ENCODE peak calls at places on chromosomes 16 and 17, in seven cellular contexts. S, A, B, Y, Q, K and V are unnamed samples.

GRCh38 chr17:38605852-38606645 is at the start of gene SRCIN1:
- DNase-seq in S (no peak), A (peak; percentile 82), B (no peak), Y (peak; percentile 29), Q (no peak), K (no peak), V (peak; percentile 84)

GRCh38 chr17:48506246-48506645 is 24.6 kb downstream of the HOXB1 start:
- DNase-seq in S (no peak), A (no peak), B (no peak), Y (no peak), Q (no peak), K (no peak), V (no peak)

GRCh38 chr16:55842369-55843104 is 9.6 kb upstream of the CES1 start:
- DNase-seq in S (no peak), A (peak; percentile 68), B (peak; percentile 10), Y (peak; percentile 66), Q (no peak), K (peak; percentile 5), V (peak; percentile 65)

GRCh38 chr17:35740997-35741931 is 9.8 kb downstream of the RASL10B start:
- DNase-seq in S (no peak), A (peak; percentile 28), B (no peak), Y (no peak), Q (no peak), K (no peak), V (peak; percentile 33)

GRCh38 chr16:69483611-69484010 is 59.2 kb downstream of the CYB5B start:
- DNase-seq in S (no peak), A (no peak), B (no peak), Y (no peak), Q (no peak), K (no peak), V (no peak)

GRCh38 chr17:28849281-28849680 is 5.5 kb upstream of the ERAL1 start:
- DNase-seq in S (no peak), A (no peak), B (no peak), Y (peak; percentile 24), Q (no peak), K (no peak), V (no peak)

GRCh38 chr16:1351582-1352362 is at the start of the genes GNPTG and TSR3:
- DNase-seq in S (peak; percentile 95), A (peak; percentile 96), B (peak; percentile 76), Y (peak; percentile 81), Q (peak; percentile 83), K (peak; percentile 69), V (peak; percentile 96)

GRCh38 chr17:13931752-13932477 is 137.4 kb upstream of the COX10 start:
- DNase-seq in S (no peak), A (no peak), B (no peak), Y (peak; percentile 94), Q (peak; percentile 84), K (no peak), V (no peak)

GRCh38 chr16:66287416-66287815 is 79.1 kb upstream of the CDH5 start:
- DNase-seq in S (peak; percentile 49), A (no peak), B (no peak), Y (no peak), Q (no peak), K (no peak), V (no peak)

GRCh38 chr16:66223176-66223780 is 143.2 kb upstream of the CDH5 start:
- DNase-seq in S (no peak), A (no peak), B (no peak), Y (peak; percentile 46), Q (no peak), K (peak; percentile 11), V (no peak)

GRCh38 chr16:51939371-51940005 is 607.5 kb downstream of the TOX3 start:
- DNase-seq in S (no peak), A (no peak), B (no peak), Y (no peak), Q (no peak), K (no peak), V (no peak)

GRCh38 chr17:78258323-78259229 is 27.1 kb downstream of the TMEM235 start:
- DNase-seq in S (no peak), A (no peak), B (no peak), Y (no peak), Q (peak; percentile 69), K (no peak), V (no peak)

GRCh38 chr17:3978421-3979275 is 14.4 kb upstream of the ATP2A3 start:
- DNase-seq in S (no peak), A (no peak), B (no peak), Y (peak; percentile 64), Q (no peak), K (no peak), V (no peak)

GRCh38 chr16:12235110-12235509 is 258.6 kb downstream of the SNX29 start:
- DNase-seq in S (no peak), A (no peak), B (no peak), Y (no peak), Q (no peak), K (no peak), V (no peak)

GRCh38 chr17:2631211-2631610 is 37.8 kb downstream of the PAFAH1B1 start:
- DNase-seq in S (no peak), A (no peak), B (no peak), Y (no peak), Q (no peak), K (no peak), V (no peak)

GRCh38 chr16:57092786-57093301 is 461 bp downstream of the CPNE2 start:
- DNase-seq in S (no peak), A (peak; percentile 84), B (no peak), Y (no peak), Q (no peak), K (no peak), V (peak; percentile 84)

DNA sequence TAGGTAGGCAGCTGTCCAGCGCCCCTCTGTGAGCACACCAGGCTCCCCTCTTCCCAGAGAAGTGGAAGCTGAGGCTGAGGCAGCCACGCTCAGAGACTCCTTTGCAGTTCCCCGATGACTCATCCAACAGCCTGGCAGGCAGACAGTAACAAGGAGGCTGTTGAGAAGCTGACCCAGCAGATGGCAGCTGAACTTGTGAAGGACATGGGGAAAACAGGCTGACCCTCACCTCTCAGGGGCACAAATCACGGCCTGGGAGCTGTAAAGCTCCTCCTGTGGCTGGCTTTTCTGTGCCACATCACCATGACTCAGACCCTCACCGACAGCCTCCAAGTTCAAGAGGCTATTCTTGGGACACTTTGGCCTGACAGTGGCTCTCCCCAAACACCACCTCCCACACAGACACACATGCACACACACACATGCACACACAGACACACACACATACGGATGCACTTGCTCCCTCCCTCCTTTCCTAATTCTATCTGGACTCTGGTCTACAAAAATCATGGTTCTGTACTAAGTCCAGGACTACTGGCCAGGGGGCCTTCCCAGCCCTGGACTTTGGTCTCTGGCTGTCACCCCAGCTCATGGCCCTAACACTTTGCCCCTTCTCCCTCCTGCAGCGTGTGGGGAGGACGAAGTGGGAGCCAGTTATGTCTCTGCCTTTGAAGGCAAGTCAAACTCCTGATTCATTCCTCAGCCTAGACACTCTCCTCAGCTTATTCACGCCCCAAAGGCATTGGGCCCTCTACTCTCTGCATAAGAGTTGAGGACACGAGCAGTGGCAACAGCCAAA is 23.2 kb downstream of the MAP3K14 start:
- DNase-seq in S (no peak), A (peak; percentile 37), B (peak; percentile 65), Y (peak; percentile 95), Q (peak; percentile 82), K (peak; percentile 75), V (no peak)
- TF ChIP-seq CTCF in S (peak; percentile 26), A (no peak), B (no peak), Y (no peak), Q (no peak), K (peak; percentile 34), V (no peak)

GRCh38 chr17:63564562-63564961 is 14.3 kb downstream of the DCAF7 start:
- DNase-seq in S (no peak), A (no peak), B (no peak), Y (no peak), Q (no peak), K (no peak), V (no peak)
- TF ChIP-seq CTCF in S (no peak), A (no peak), B (no peak), Y (no peak), Q (no peak), K (no peak), V (no peak)

DNA sequence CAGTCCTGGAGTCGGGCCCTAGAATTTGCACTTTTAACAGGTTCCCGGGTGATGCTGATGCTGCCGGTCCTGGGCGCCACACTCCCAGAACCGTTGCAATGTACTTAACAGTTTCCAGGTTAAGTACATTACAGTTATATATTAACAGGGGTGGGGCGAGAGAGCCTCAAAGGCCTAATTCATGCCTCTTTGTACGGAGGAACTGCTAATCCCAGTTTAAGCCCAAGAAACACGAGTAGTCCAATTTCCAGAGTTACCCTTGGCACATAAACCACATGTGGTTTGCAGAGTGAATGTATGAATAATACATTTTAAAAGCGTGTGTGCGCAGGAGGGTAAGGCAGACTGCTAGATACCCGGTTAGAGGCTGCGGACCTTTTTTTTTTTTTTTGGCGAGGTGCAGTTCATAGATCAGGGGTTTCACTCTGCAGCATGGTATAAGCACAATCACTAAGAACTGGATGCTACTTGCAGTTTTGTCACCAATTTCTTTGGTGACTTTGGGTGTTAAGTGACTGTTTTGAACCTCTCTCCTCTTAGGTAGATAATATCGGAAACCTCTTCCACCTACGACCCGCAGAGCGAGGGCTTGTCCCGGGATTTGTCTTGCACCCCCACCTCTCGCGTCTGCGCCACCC is 714 bp downstream of the COX11 start:
- DNase-seq in S (no peak), A (peak; percentile 47), B (no peak), Y (peak; percentile 34), Q (no peak), K (no peak), V (peak; percentile 35)
- TF ChIP-seq CTCF in S (no peak), A (no peak), B (no peak), Y (no peak), Q (no peak), K (no peak), V (no peak)

GRCh38 chr16:74868035-74868434 is 93.4 kb upstream of the FA2H start:
- DNase-seq in S (no peak), A (no peak), B (no peak), Y (no peak), Q (no peak), K (no peak), V (no peak)

GRCh38 chr16:74865922-74866598 is 91.4 kb upstream of the FA2H start:
- DNase-seq in S (no peak), A (no peak), B (no peak), Y (no peak), Q (no peak), K (peak; percentile 11), V (no peak)

GRCh38 chr16:74867281-74867849 is 92.7 kb upstream of the FA2H start:
- DNase-seq in S (no peak), A (no peak), B (no peak), Y (no peak), Q (no peak), K (no peak), V (no peak)

GRCh38 chr16:74868501-74868900 is 93.9 kb upstream of the FA2H start:
- DNase-seq in S (no peak), A (no peak), B (no peak), Y (peak; percentile 5), Q (no peak), K (no peak), V (no peak)

DNA sequence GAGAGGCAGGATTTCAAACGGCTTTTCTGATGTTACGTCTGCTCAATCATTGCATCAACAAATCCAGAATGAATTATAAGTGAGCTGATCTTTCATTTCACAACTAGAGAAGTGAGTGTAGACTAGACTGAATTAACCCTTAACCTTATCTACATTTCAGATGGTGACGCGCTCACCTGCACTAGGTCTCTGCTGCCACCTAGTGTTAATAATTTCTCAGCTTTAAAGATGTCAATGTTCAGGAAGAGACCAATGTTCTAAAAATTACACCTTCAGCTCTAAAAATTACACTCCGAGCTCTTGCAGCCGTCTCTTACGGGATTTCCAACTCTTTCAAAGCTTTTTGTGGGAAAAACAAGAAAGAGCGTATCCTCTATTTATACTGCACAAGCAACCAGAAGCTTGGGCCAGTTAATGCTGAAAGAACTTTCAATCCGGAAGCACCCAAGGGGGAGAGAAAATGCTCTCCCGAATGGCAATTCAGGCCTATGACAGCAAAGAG is 88.2 kb upstream of the FA2H start:
- DNase-seq in S (no peak), A (peak; percentile 82), B (no peak), Y (peak; percentile 68), Q (no peak), K (no peak), V (peak; percentile 80)
- TF ChIP-seq CTCF in S (peak; percentile 91), A (peak; percentile 55), B (peak; percentile 80), Y (peak; percentile 92), Q (peak; percentile 43), K (peak; percentile 66), V (peak; percentile 73)